ENCODE peak calls at places on chromosomes 3 and 15, in four cellular contexts. Q is BE2C, M is adrenal gland, G is hepatocyte. H is an unnamed sample.

GRCh38 chr15:72382146-72382545 is 6.3 kb upstream of the HEXA start:
- DNase-seq in M (no peak), G (no peak), Q (no peak), H (no peak)

GRCh38 chr3:109985942-109986555 is 648.7 kb upstream of the DPPA4 start:
- DNase-seq in G (no peak), M (no peak), Q (no peak), H (no peak)

GRCh38 chr3:51559266-51559907 is 20.9 kb downstream of the RAD54L2 start:
- DNase-seq in Q (peak; percentile 27), M (peak; percentile 69), G (peak; percentile 30), H (no peak)

GRCh38 chr15:70113304-70113700 is 15.6 kb upstream of the TLE3 start:
- DNase-seq in G (no peak), M (peak; percentile 78), Q (no peak), H (peak; percentile 66)

GRCh38 chr3:157239082-157239704 is 79.2 kb upstream of the CCNL1 start:
- DNase-seq in Q (peak; percentile 85), G (peak; percentile 82), M (peak; percentile 87), H (peak; percentile 74)

GRCh38 chr3:106814231-106814630 is 563.0 kb upstream of the CCDC54 start:
- DNase-seq in M (peak; percentile 56), Q (no peak), G (no peak), H (no peak)

GRCh38 chr3:25035511-25035910 is 392.6 kb upstream of the RARB start:
- DNase-seq in Q (no peak), M (no peak), G (no peak), H (no peak)

GRCh38 chr3:197372076-197372661 is 73.8 kb upstream of the DLG1 start:
- DNase-seq in M (peak; percentile 17), G (peak; percentile 88), Q (no peak), H (no peak)

GRCh38 chr3:83523470-83524073 is 1435.2 kb upstream of the CADM2 start:
- DNase-seq in G (peak; percentile 78), Q (peak; percentile 61), M (peak; percentile 66), H (no peak)

GRCh38 chr3:194871143-194871863 is 185.6 kb downstream of the FAM43A start:
- DNase-seq in M (peak; percentile 79), Q (peak; percentile 68), G (peak; percentile 93), H (peak; percentile 78)

GRCh38 chr15:40137907-40138570 is 22.8 kb upstream of the BUB1B start:
- DNase-seq in G (no peak), Q (no peak), M (no peak), H (no peak)

GRCh38 chr3:156553705-156554356 is 1.1 kb downstream of the SSR3 start:
- DNase-seq in Q (no peak), M (no peak), G (peak; percentile 52), H (no peak)

GRCh38 chr15:81516012-81516411 is 142.0 kb upstream of the TMC3 start:
- DNase-seq in M (no peak), Q (no peak), G (no peak), H (no peak)

GRCh38 chr3:143881102-143881501 is 32.8 kb upstream of the SLC9A9 start:
- DNase-seq in G (no peak), Q (no peak), M (no peak), H (no peak)

GRCh38 chr3:156974931-156975330 is 148.8 kb downstream of the LEKR1 start:
- DNase-seq in M (no peak), Q (no peak), G (no peak), H (no peak)

GRCh38 chr3:13221491-13221890 is 148.3 kb upstream of the IQSEC1 start:
- DNase-seq in M (no peak), Q (no peak), G (no peak), H (no peak)

GRCh38 chr15:52737720-52738119 is 52.4 kb downstream of the ONECUT1 start:
- DNase-seq in G (no peak), Q (no peak), M (no peak), H (no peak)

GRCh38 chr3:155334897-155335883 is 41.7 kb upstream of the STRIT1 start:
- DNase-seq in G (no peak), M (no peak), Q (peak; percentile 22), H (no peak)

GRCh38 chr3:15983693-15984092 is 185.9 kb upstream of the ANKRD28 start:
- DNase-seq in G (no peak), M (no peak), Q (no peak), H (no peak)

GRCh38 chr3:100440895-100441294 is 39.6 kb downstream of the LNP1 start:
- DNase-seq in Q (peak; percentile 9), M (no peak), G (no peak), H (no peak)

GRCh38 chr15:77622212-77622941 is 10.3 kb downstream of the LINGO1 start:
- DNase-seq in Q (no peak), M (no peak), G (peak; percentile 41), H (no peak)

GRCh38 chr3:167091186-167091585 is 288.9 kb downstream of the ZBBX start:
- DNase-seq in G (no peak), M (no peak), Q (no peak), H (no peak)

GRCh38 chr15:67080900-67081431 is 15.6 kb downstream of the SMAD3 start:
- DNase-seq in G (no peak), Q (no peak), M (peak; percentile 74), H (peak; percentile 41)

GRCh38 chr15:73906346-73907017 is 19.8 kb upstream of the LOXL1 start:
- DNase-seq in G (no peak), M (no peak), Q (no peak), H (no peak)

H was measured in heart left ventricle.